ENCODE peak calls at places on chromosome 14, in ten cellular contexts. U is lung; E is upper lobe of right lung; V is CD8-positive, alpha-beta memory T cell; R is mucosa of descending colon; S is colonic mucosa; M is ovary; K is cardiac muscle cell; X is mammary epithelial cell; Z is left ventricle myocardium inferior. N is an unnamed sample. For H3K9me3, the result is how much of the 10 kb centered on the place peaks cover.

GRCh38 chr14:94449930-94450329 is 2.7 kb downstream of the SERPINA11 start:
- DNase-seq in U (no peak), E (no peak), V (no peak), R (no peak), S (no peak), M (no peak), K (no peak), X (no peak), Z (no peak), N (no peak)

GRCh38 chr14:102977475-102977874 is 55.0 kb downstream of the AMN start:
- DNase-seq in U (no peak), E (no peak), V (no peak), R (no peak), S (no peak), M (no peak), K (no peak), X (no peak), Z (no peak), N (no peak)

GRCh38 chr14:50082784-50083466 is 33.4 kb downstream of the VCPKMT start:
- DNase-seq in U (no peak), E (peak), V (peak), R (no peak), S (no peak), M (no peak), K (no peak), X (peak), Z (no peak), N (peak)

GRCh38 chr14:99277534-99277933 is 5.5 kb upstream of the BCL11B start:
- DNase-seq in U (no peak), E (no peak), V (no peak), R (no peak), S (no peak), M (no peak), K (no peak), X (no peak), Z (no peak), N (no peak)

GRCh38 chr14:33979613-33980276 is 28.9 kb upstream of the EGLN3 start:
- DNase-seq in U (no peak), E (no peak), V (no peak), R (no peak), S (no peak), M (no peak), K (no peak), X (no peak), Z (no peak), N (no peak)

GRCh38 chr14:52513249-52513648 is 39.1 kb downstream of the TXNDC16 start:
- DNase-seq in U (no peak), E (no peak), V (no peak), R (no peak), S (no peak), M (no peak), K (no peak), X (no peak), Z (no peak), N (no peak)

GRCh38 chr14:90693413-90693812 is 122.8 kb downstream of the TTC7B start:
- DNase-seq in U (no peak), E (no peak), V (no peak), R (no peak), S (no peak), M (no peak), K (no peak), X (no peak), Z (no peak), N (no peak)

GRCh38 chr14:80427101-80427500 is 215.8 kb upstream of the DIO2 start:
- DNase-seq in U (no peak), E (no peak), V (no peak), R (no peak), S (no peak), M (no peak), K (no peak), X (no peak), Z (no peak), N (no peak)

GRCh38 chr14:101464310-101464983 is 96.8 kb upstream of the DIO3 start:
- DNase-seq in U (no peak), E (no peak), V (no peak), R (no peak), S (no peak), M (peak), K (no peak), X (no peak), Z (no peak), N (no peak)

GRCh38 chr14:56666716-56667115 is 87.1 kb downstream of the TMEM260 start:
- DNase-seq in U (no peak), E (no peak), V (no peak), R (no peak), S (no peak), M (no peak), K (no peak), X (peak), Z (no peak), N (no peak)

GRCh38 chr14:78836777-78837176 is 666.6 kb downstream of the NRXN3 start:
- DNase-seq in U (peak), E (no peak), V (no peak), R (no peak), S (peak), M (no peak), K (peak), X (peak), Z (no peak), N (no peak)

GRCh38 chr14:64938972-64939816 is 3.4 kb downstream of the GPX2 start:
- DNase-seq in U (peak), E (no peak), V (no peak), R (peak), S (peak), M (no peak), K (no peak), X (no peak), Z (no peak), N (no peak)

GRCh38 chr14:58026219-58026618 is 125.8 kb downstream of the ARMH4 start:
- DNase-seq in U (no peak), E (no peak), V (no peak), R (no peak), S (no peak), M (no peak), K (no peak), X (no peak), Z (no peak), N (no peak)

GRCh38 chr14:84969501-84969900 is 560.4 kb upstream of the FLRT2 start:
- DNase-seq in U (no peak), E (no peak), V (no peak), R (no peak), S (no peak), M (no peak), K (no peak), X (peak), Z (no peak), N (no peak)

GRCh38 chr14:99737956-99738667 is 54.0 kb downstream of the CYP46A1 start:
- DNase-seq in U (no peak), E (no peak), V (no peak), R (no peak), S (no peak), M (no peak), K (no peak), X (no peak), Z (no peak), N (no peak)

GRCh38 chr14:32507029-32507984 is 178.2 kb downstream of the AKAP6 start:
- DNase-seq in U (no peak), E (no peak), V (no peak), R (no peak), S (no peak), M (no peak), K (no peak), X (peak), Z (no peak), N (no peak)

GRCh38 chr14:73526036-73526984 is 10.6 kb upstream of the ACOT1 start:
- DNase-seq in U (peak), E (peak), V (no peak), R (no peak), S (no peak), M (no peak), K (no peak), X (peak), Z (peak), N (no peak)

GRCh38 chr14:69827560-69827959 is 30.5 kb upstream of the SLC10A1 start:
- DNase-seq in U (no peak), E (no peak), V (no peak), R (no peak), S (no peak), M (no peak), K (no peak), X (peak), Z (no peak), N (no peak)

GRCh38 chr14:95374262-95374997 is 54.7 kb upstream of the CLMN start:
- DNase-seq in U (no peak), E (no peak), V (no peak), R (no peak), S (no peak), M (no peak), K (no peak), X (no peak), Z (no peak), N (no peak)

GRCh38 chr14:89721991-89722390 is 232.5 kb downstream of the EFCAB11 start:
- DNase-seq in U (no peak), E (no peak), V (no peak), R (no peak), S (no peak), M (no peak), K (no peak), X (no peak), Z (no peak), N (no peak)

DNA sequence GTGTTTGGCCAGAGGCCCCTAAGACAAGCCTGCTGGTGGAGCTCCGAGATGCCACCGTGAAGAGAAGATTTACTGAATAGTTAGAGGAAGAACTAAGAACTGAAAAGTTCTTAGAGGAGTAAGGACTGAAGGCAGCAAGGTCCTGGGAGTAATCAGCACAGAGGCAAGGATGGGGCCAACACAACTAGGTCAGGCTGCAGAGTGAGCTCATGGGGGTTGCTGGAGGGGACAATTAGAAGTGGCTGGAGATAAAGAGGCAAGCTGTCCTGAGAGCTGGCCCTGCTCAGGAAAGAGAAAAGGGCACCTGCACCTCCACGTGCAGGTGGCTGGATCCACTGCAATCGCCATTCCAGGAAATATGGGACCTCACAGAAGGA is 52.7 kb downstream of the NFKBIA start:
- DNase-seq in U (no peak), E (no peak), V (no peak), R (peak), S (no peak), M (no peak), K (no peak), X (no peak), Z (no peak), N (no peak)
- H3K9me3 ChIP-seq in U (under half), E (under half), V (under half), R (under half), S (under half), M (under half), K (under half), X (under half), Z (under half), N (under half)

GRCh38 chr14:104342435-104343293 is 204.3 kb downstream of the KIF26A start:
- DNase-seq in U (no peak), E (peak), V (no peak), R (no peak), S (no peak), M (no peak), K (peak), X (no peak), Z (no peak), N (no peak)

GRCh38 chr14:104343690-104344640 is 205.6 kb downstream of the KIF26A start:
- DNase-seq in U (no peak), E (no peak), V (no peak), R (no peak), S (no peak), M (no peak), K (peak), X (no peak), Z (no peak), N (no peak)

GRCh38 chr14:104341532-104342434 is 203.4 kb downstream of the KIF26A start:
- DNase-seq in U (no peak), E (peak), V (no peak), R (peak), S (peak), M (peak), K (peak), X (no peak), Z (no peak), N (no peak)

GRCh38 chr14:104344815-104345214 is 206.4 kb downstream of the KIF26A start:
- DNase-seq in U (no peak), E (no peak), V (no peak), R (no peak), S (no peak), M (no peak), K (no peak), X (no peak), Z (no peak), N (no peak)

GRCh38 chr14:104343294-104343625 is 204.9 kb downstream of the KIF26A start:
- DNase-seq in U (no peak), E (no peak), V (no peak), R (no peak), S (no peak), M (no peak), K (no peak), X (no peak), Z (no peak), N (no peak)
- H3K9me3 ChIP-seq in U (under half), E (under half), V (under half), R (under half), S (under half), M (under half), K (under half), X (under half), Z (under half), N (under half)

GRCh38 chr14:20179218-20179617 is 11.5 kb upstream of the OR11G2 start:
- DNase-seq in U (no peak), E (no peak), V (no peak), R (no peak), S (no peak), M (no peak), K (no peak), X (no peak), Z (peak), N (no peak)
- H3K9me3 ChIP-seq in U (under half), E (under half), V (under half), R (under half), S (under half), M (under half), K (under half), X (under half), Z (under half), N (under half)

GRCh38 chr14:29037428-29037827 is 270.8 kb downstream of the FOXG1 start:
- DNase-seq in U (no peak), E (no peak), V (no peak), R (no peak), S (no peak), M (no peak), K (no peak), X (no peak), Z (no peak), N (no peak)

GRCh38 chr14:29035129-29035528 is 268.5 kb downstream of the FOXG1 start:
- DNase-seq in U (no peak), E (no peak), V (no peak), R (no peak), S (no peak), M (no peak), K (no peak), X (no peak), Z (no peak), N (no peak)

GRCh38 chr14:29042546-29042945 is 276.0 kb downstream of the FOXG1 start:
- DNase-seq in U (no peak), E (no peak), V (no peak), R (no peak), S (no peak), M (no peak), K (no peak), X (no peak), Z (no peak), N (no peak)

GRCh38 chr14:29043751-29044150 is 277.2 kb downstream of the FOXG1 start:
- DNase-seq in U (no peak), E (no peak), V (no peak), R (no peak), S (no peak), M (no peak), K (no peak), X (no peak), Z (no peak), N (no peak)

GRCh38 chr14:29039171-29039570 is 272.6 kb downstream of the FOXG1 start:
- DNase-seq in U (no peak), E (no peak), V (no peak), R (no peak), S (no peak), M (no peak), K (no peak), X (no peak), Z (no peak), N (no peak)
- H3K9me3 ChIP-seq in U (under half), E (under half), V (under half), R (under half), S (under half), M (under half), K (under half), X (under half), Z (under half), N (under half)

DNA sequence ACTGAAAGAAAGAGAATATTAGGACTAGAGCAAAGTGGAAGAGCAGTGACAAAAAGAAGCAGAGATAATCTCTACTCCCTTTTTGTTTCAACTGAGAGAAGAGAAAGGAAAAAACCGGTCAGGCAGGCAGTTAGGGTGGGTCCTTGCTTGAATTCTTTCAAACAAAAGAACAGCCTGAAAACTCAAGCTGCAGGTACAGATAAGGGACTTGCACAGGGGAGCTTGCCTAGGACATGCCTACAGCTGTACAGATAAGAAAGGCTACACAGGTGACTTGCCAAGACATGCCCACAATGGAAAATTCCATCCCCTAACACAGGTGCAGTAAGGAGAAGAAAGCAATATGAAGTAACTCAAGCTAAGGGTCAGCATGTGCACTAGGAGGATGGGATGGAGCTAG is 532.2 kb upstream of the MIS18BP1 start:
- DNase-seq in U (no peak), E (no peak), V (no peak), R (peak), S (peak), M (no peak), K (no peak), X (peak), Z (no peak), N (no peak)
- H3K9me3 ChIP-seq in U (under half), E (under half), V (under half), R (under half), S (under half), M (under half), K (under half), X (under half), Z (half or more), N (under half)

DNA sequence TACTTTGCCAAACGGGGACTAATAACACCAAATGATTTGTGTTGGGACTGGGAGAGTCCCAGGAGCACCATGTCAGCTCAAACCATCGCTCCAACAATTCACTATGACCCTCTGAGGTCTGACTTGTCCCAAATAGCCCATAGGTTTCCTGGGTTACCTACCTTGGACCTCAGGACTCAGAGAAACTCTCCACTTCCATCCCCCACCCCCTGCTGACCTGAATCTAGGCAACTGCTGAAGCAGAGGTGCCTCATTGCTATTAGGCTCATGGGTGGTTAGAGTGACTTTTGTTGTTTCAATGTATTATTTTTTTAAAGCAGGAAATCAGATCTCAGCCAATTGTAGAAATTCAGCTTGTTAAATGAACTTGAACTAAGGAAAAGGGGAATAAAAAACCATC is 81.0 kb upstream of the SLC24A4 start:
- DNase-seq in U (no peak), E (no peak), V (no peak), R (no peak), S (no peak), M (no peak), K (no peak), X (no peak), Z (no peak), N (no peak)
- H3K9me3 ChIP-seq in U (under half), E (under half), V (under half), R (under half), S (under half), M (under half), K (under half), X (under half), Z (half or more), N (under half)